ENCODE peak calls at places on chromosomes 5 and 9, in six cellular contexts. Y is SHP77, P is anterior cingulate cortex, C is EL, O is H9, F is AG04450. T is an unnamed sample.

GRCh38 chr5:157215826-157216167 is 35.2 kb downstream of the ITK start:
- DNase-seq in F (no peak), P (no peak), C (no peak), O (no peak), Y (no peak), T (peak)

GRCh38 chr9:134937566-134938345 is 20.0 kb upstream of the FCN1 start:
- DNase-seq in C (no peak), F (no peak), P (no peak), O (no peak), Y (no peak), T (no peak)

GRCh38 chr5:137888875-137889759 is at the start of gene PKD2L2:
- DNase-seq in O (peak), Y (no peak), C (peak), P (peak), F (peak), T (no peak)

GRCh38 chr5:63961125-63961597 is 1.1 kb downstream of the HTR1A start:
- DNase-seq in O (peak), Y (no peak), P (no peak), C (no peak), F (no peak), T (no peak)

GRCh38 chr5:97943036-97943435 is 760.0 kb upstream of the RIOK2 start:
- DNase-seq in O (no peak), Y (no peak), P (no peak), F (no peak), C (no peak), T (no peak)

GRCh38 chr5:109450129-109450877 is 40.5 kb upstream of the PJA2 start:
- DNase-seq in Y (no peak), O (peak), F (no peak), P (no peak), C (no peak), T (no peak)

GRCh38 chr9:121363586-121363961 is 6.5 kb downstream of the STOM start:
- DNase-seq in Y (no peak), C (no peak), F (no peak), P (no peak), O (no peak), T (no peak)

GRCh38 chr5:142920888-142921612 is 150.9 kb downstream of the ARHGAP26 start:
- DNase-seq in F (no peak), O (no peak), C (no peak), Y (no peak), P (no peak), T (no peak)

GRCh38 chr5:72063219-72063819 is 44.0 kb upstream of the MAP1B start:
- DNase-seq in Y (no peak), P (no peak), F (no peak), C (peak), O (peak), T (no peak)

GRCh38 chr9:76574171-76574767 is 115.3 kb downstream of the GCNT1 start:
- DNase-seq in Y (no peak), P (no peak), O (no peak), F (no peak), C (no peak), T (peak)

GRCh38 chr9:33976414-33976813 is 72.3 kb downstream of the UBAP2 start:
- DNase-seq in P (no peak), O (no peak), Y (no peak), F (no peak), C (no peak), T (no peak)

T was measured in HCEC 1CT.